ENCODE peak calls at places on chromosomes 7 and 10, in six cellular contexts. O is CD8-positive, alpha-beta memory T cell; W is A549; V is upper lobe of right lung; U is left ventricle myocardium inferior; I is heart right ventricle. M is an unnamed sample.

GRCh38 chr7:104230606-104231005 is 22.8 kb upstream of the ORC5 start:
- DNase-seq in W (no peak), O (no peak), V (no peak), U (no peak), I (no peak), M (no peak)

GRCh38 chr10:127449491-127449890 is 99.6 kb upstream of the NPS start:
- DNase-seq in U (no peak), V (no peak), O (no peak), W (no peak), I (no peak), M (no peak)

GRCh38 chr10:60921631-60922030 is 22.4 kb downstream of the RHOBTB1 start:
- DNase-seq in I (no peak), V (no peak), W (no peak), O (no peak), U (no peak), M (no peak)

GRCh38 chr10:113965683-113966082 is 78.0 kb upstream of the ADRB1 start:
- DNase-seq in I (no peak), V (no peak), U (no peak), W (no peak), O (no peak), M (no peak)

GRCh38 chr10:7789390-7789789 is 1.4 kb downstream of the ATP5F1C start:
- DNase-seq in V (no peak), I (peak; percentile 66), U (peak; percentile 49), W (no peak), O (no peak), M (no peak)

GRCh38 chr7:43362652-43363428 is 220.1 kb upstream of the STK17A start:
- DNase-seq in O (no peak), V (no peak), W (peak; percentile 12), I (peak; percentile 18), U (no peak), M (no peak)

GRCh38 chr10:59135275-59135674 is 41.2 kb upstream of the PHYHIPL start:
- DNase-seq in W (no peak), O (no peak), V (no peak), U (no peak), I (no peak), M (no peak)

GRCh38 chr10:3625959-3626751 is 158.9 kb downstream of the KLF6 start:
- DNase-seq in V (no peak), W (no peak), I (no peak), O (no peak), U (no peak), M (no peak)

GRCh38 chr10:97479939-97480338 is 18.3 kb downstream of the MMS19 start:
- DNase-seq in U (no peak), O (no peak), I (no peak), W (no peak), V (no peak), M (no peak)

GRCh38 chr10:129963831-129964501 is at the start of gene EBF3:
- DNase-seq in V (no peak), U (peak; percentile 90), I (peak; percentile 91), W (peak; percentile 31), O (peak; percentile 58), M (no peak)

GRCh38 chr10:97919012-97919411 is 69.4 kb downstream of the GOLGA7B start:
- DNase-seq in U (no peak), V (no peak), I (no peak), W (peak; percentile 25), O (no peak), M (no peak)

GRCh38 chr7:118305686-118306085 is 81.2 kb downstream of the ANKRD7 start:
- DNase-seq in W (no peak), O (no peak), V (no peak), U (no peak), I (no peak), M (no peak)

GRCh38 chr10:1366811-1367425 is 310.7 kb downstream of the WDR37 start:
- DNase-seq in O (no peak), U (no peak), I (no peak), W (no peak), V (peak; percentile 48), M (no peak)

GRCh38 chr10:46523881-46524470 is 32.5 kb downstream of the GPRIN2 start:
- DNase-seq in U (peak; percentile 12), W (peak; percentile 98), V (peak; percentile 62), O (no peak), I (no peak), M (peak; percentile 39)

GRCh38 chr7:122305475-122306319 is 1.1 kb upstream of the FEZF1 start:
- DNase-seq in O (no peak), W (peak; percentile 22), V (no peak), I (no peak), U (no peak), M (no peak)

GRCh38 chr10:26445411-26446031 is 7.4 kb downstream of the APBB1IP start:
- DNase-seq in V (no peak), U (no peak), W (no peak), O (no peak), I (no peak), M (no peak)

GRCh38 chr7:117825132-117825531 is 48.1 kb downstream of the CTTNBP2 start:
- DNase-seq in U (no peak), W (no peak), V (no peak), O (no peak), I (no peak), M (no peak)

GRCh38 chr10:10794776-10795175 is 222.9 kb upstream of the CELF2 start:
- DNase-seq in I (no peak), O (no peak), V (no peak), U (no peak), W (no peak), M (no peak)

GRCh38 chr10:75723319-75723965 is 292.0 kb downstream of the LRMDA start:
- DNase-seq in W (no peak), O (no peak), V (no peak), U (no peak), I (no peak), M (no peak)

GRCh38 chr7:110534241-110534931 is 556.5 kb upstream of the LRRN3 start:
- DNase-seq in O (no peak), U (no peak), W (peak; percentile 89), V (no peak), I (peak; percentile 11), M (no peak)

GRCh38 chr10:28300027-28300426 is 2.8 kb downstream of the MPP7 start:
- DNase-seq in W (no peak), I (no peak), V (no peak), U (no peak), O (peak; percentile 36), M (no peak)

GRCh38 chr7:77738871-77739270 is 42.6 kb downstream of the RSBN1L start:
- DNase-seq in W (peak; percentile 54), I (no peak), V (no peak), U (no peak), O (no peak), M (no peak)

GRCh38 chr10:113820507-113820906 is 33.4 kb downstream of the DCLRE1A start:
- DNase-seq in V (no peak), O (no peak), W (no peak), I (no peak), U (no peak), M (no peak)

DNA sequence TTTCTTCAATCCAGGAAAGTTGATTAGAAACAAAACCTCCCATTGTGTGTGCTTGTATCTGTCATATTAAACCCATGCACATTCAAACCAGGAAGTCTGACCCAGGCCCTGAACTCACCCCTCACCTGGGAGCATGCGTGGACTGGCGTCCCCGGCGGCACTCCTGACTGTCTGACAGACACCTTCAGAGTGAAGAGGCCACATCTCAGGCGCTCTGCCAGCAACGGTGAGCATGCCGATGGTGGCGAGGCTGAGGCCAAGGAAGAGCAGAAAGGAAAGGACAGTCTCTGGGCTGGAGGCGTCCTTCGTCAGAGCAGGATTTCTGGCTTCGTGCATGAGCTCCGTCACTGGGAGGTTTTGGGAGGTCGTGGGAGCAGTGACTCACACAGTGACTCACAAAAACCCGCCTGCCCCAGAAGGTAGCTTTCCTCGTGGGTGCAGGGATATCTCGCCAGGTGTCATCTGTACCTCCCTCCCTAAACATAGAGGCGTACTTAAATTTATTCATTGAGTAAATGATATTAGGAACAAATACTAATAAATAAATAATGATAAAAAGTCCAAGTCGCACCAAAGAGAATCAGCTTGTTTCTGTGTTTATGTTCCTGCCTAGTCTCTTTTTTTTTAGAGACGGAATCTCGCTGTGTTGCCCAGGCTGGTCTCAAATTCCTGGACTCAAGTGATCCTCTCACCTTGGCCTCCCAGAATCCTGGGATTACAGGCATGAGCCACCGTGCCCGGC is 13.5 kb downstream of the IQCE start:
- DNase-seq in V (no peak), W (no peak), O (no peak), I (no peak), U (no peak), M (no peak)
- H3K4me1 ChIP-seq in V (peaks cover 7% of the 10 kb centered on the region), W (peaks cover 13% of the 10 kb centered on the region), O (no peaks in the 10 kb centered on the region), I (peaks cover 7% of the 10 kb centered on the region), U (peaks cover 6% of the 10 kb centered on the region), M (peaks cover 9% of the 10 kb centered on the region)

DNA sequence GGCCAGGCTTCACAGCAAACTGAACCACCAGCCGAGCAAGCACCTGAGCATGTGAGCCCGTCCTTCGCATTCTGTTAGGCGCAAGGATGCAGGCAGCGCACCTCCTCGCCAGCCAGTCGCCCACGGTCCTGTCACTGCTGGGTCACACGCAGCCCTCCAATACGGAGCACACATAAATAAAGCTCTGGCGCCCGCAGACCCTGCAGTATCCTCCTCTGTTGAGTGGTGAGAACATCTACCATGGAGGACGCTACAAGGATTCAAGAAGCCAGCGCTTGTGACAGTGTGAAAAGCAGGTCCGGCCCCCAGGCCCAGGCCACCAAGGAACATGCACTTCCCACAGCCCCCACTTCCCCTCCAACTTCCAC is 34.9 kb downstream of the VOPP1 start:
- DNase-seq in W (no peak), V (no peak), I (no peak), O (no peak), U (no peak), M (no peak)
- H3K4me1 ChIP-seq in W (peaks cover 31% of the 10 kb centered on the region), V (peaks cover 47% of the 10 kb centered on the region), I (peaks cover 51% of the 10 kb centered on the region), O (peaks cover 57% of the 10 kb centered on the region), U (peaks cover 52% of the 10 kb centered on the region), M (peaks cover 6% of the 10 kb centered on the region)

GRCh38 chr10:80156216-80156615 is 23.7 kb downstream of the PLAC9 start:
- DNase-seq in O (no peak), U (no peak), I (no peak), W (no peak), V (no peak), M (no peak)

GRCh38 chr10:80157561-80157960 is 25.0 kb downstream of the PLAC9 start:
- DNase-seq in U (no peak), I (no peak), V (no peak), O (no peak), W (no peak), M (no peak)

GRCh38 chr10:80154978-80155695 is 22.6 kb downstream of the PLAC9 start:
- DNase-seq in W (no peak), O (no peak), I (no peak), V (no peak), U (no peak), M (no peak)

GRCh38 chr10:80154626-80154977 is 22.1 kb downstream of the PLAC9 start:
- DNase-seq in I (no peak), O (no peak), W (no peak), V (no peak), U (no peak), M (no peak)

GRCh38 chr10:80155696-80156215 is 23.2 kb downstream of the PLAC9 start:
- DNase-seq in I (no peak), U (no peak), W (no peak), V (no peak), O (no peak), M (no peak)
- H3K4me1 ChIP-seq in I (peaks cover 41% of the 10 kb centered on the region), U (peaks cover 54% of the 10 kb centered on the region), W (peaks cover 20% of the 10 kb centered on the region), V (peaks cover 19% of the 10 kb centered on the region), O (no peaks in the 10 kb centered on the region), M (peaks cover 14% of the 10 kb centered on the region)

DNA sequence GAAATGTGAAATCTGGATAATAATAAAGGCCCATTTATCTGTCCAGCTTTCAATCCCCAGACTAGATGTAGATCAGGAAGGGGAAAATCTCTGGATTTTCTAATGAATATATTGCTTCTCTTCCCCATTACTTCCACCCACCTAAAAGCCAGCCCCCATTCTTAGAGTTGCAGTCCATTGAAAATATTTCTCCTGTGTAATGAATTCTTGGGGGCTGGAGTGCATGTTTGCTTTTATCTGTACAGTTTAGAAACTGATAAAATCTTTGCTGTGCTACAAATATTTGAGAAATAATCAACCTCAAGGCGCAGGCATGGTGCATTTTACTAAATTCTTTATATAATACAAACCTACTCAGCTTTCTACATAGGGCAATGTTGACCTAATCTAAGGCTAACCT is 180.8 kb downstream of the ARID5B start:
- DNase-seq in U (no peak), I (no peak), W (no peak), V (no peak), O (no peak), M (no peak)
- H3K4me1 ChIP-seq in U (peaks cover 78% of the 10 kb centered on the region), I (peaks cover 75% of the 10 kb centered on the region), W (peaks cover 48% of the 10 kb centered on the region), V (peaks cover 47% of the 10 kb centered on the region), O (peaks cover 37% of the 10 kb centered on the region), M (peaks cover 28% of the 10 kb centered on the region)